ENCODE peak calls at places on chromosomes 4 and X, in four cellular contexts. W is iPS-NIHi11, Q is Peyer's patch, J is ascending aorta. Z is an unnamed sample.

GRCh38 chr4:11480683-11481082 is 52.0 kb upstream of the HS3ST1 start:
- DNase-seq in W (no peak), Q (peak; percentile 54), J (peak; percentile 30), Z (no peak)

GRCh38 chr4:52483186-52483585 is 175.9 kb downstream of the USP46 start:
- DNase-seq in W (no peak), Q (no peak), J (no peak), Z (no peak)

GRCh38 chr4:99635601-99636000 is 22.0 kb downstream of the C4orf54 start:
- DNase-seq in W (no peak), Q (no peak), J (no peak), Z (no peak)

GRCh38 chrX:73850124-73851013 is 287.4 kb downstream of the CHIC1 start:
- DNase-seq in W (peak; percentile 16), Q (peak; percentile 69), J (no peak), Z (peak; percentile 63)

GRCh38 chr4:139556735-139557505 is 901 bp upstream of the SETD7 start:
- DNase-seq in W (peak; percentile 40), Q (peak; percentile 92), J (peak; percentile 14), Z (peak; percentile 81)

GRCh38 chr4:83282049-83282535 is 2.5 kb downstream of the COQ2 start:
- DNase-seq in W (peak; percentile 26), Q (peak; percentile 75), J (no peak), Z (peak; percentile 61)

GRCh38 chrX:118498755-118499154 is 3.1 kb downstream of the DOCK11 start:
- DNase-seq in W (no peak), Q (no peak), J (no peak), Z (no peak)

GRCh38 chrX:68832516-68833447 is 4.0 kb downstream of the EFNB1 start:
- DNase-seq in W (no peak), Q (peak; percentile 37), J (no peak), Z (no peak)

GRCh38 chrX:9465380-9466114 is 689 bp downstream of the TBL1X start:
- DNase-seq in W (peak; percentile 17), Q (peak; percentile 52), J (no peak), Z (peak; percentile 11)

GRCh38 chr4:41549469-41549868 is 11.5 kb downstream of the LIMCH1 start:
- DNase-seq in W (no peak), Q (no peak), J (no peak), Z (no peak)

GRCh38 chr4:94084155-94084554 is 123.5 kb upstream of the SMARCAD1 start:
- DNase-seq in W (no peak), Q (no peak), J (no peak), Z (no peak)

GRCh38 chr4:105991726-105992125 is 96.5 kb downstream of the NPNT start:
- DNase-seq in W (no peak), Q (no peak), J (no peak), Z (no peak)

GRCh38 chr4:48191758-48192157 is 57.7 kb upstream of the TXK start:
- DNase-seq in W (no peak), Q (no peak), J (no peak), Z (no peak)

GRCh38 chr4:126512998-126513397 is 1119.8 kb upstream of the INTU start:
- DNase-seq in W (no peak), Q (no peak), J (no peak), Z (peak; percentile 4)